ENCODE peak calls at places on chromosomes 4 and X, in nine cellular contexts. F is tibial artery, G is colonic mucosa, A is prostate gland, L is HFF-Myc, J is psoas muscle, Q is GM13976, U is GM20000, B is upper lobe of left lung. C is an unnamed sample.

GRCh38 chrX:39857780-39858179 is 240.0 kb downstream of the BCOR start:
- DNase-seq in L (no peak), U (no peak), A (no peak), G (no peak), F (no peak), J (no peak), Q (no peak), B (no peak), C (no peak)

GRCh38 chrX:113330416-113330815 is 489.8 kb upstream of the AMOT start:
- DNase-seq in Q (no peak), U (no peak), G (no peak), F (no peak), A (no peak), B (no peak), J (no peak), L (no peak), C (no peak)

GRCh38 chr4:1770245-1770644 is 22.8 kb upstream of the FGFR3 start:
- DNase-seq in G (no peak), L (no peak), U (no peak), F (no peak), Q (no peak), A (no peak), B (no peak), J (no peak), C (no peak)

GRCh38 chr4:143391895-143392294 is 55.2 kb downstream of the GAB1 start:
- DNase-seq in U (no peak), A (no peak), F (no peak), G (no peak), J (no peak), Q (no peak), L (no peak), B (no peak), C (no peak)

GRCh38 chr4:113383111-113383785 is 333.8 kb downstream of the ANK2 start:
- DNase-seq in G (no peak), L (peak), F (no peak), Q (no peak), A (no peak), J (no peak), U (no peak), B (no peak), C (no peak)

GRCh38 chr4:76699911-76700310 is 198.0 kb downstream of the SOWAHB start:
- DNase-seq in Q (no peak), A (no peak), U (no peak), J (no peak), B (no peak), L (no peak), G (no peak), F (no peak), C (no peak)

GRCh38 chr4:145888393-145888792 is 50.2 kb downstream of the ZNF827 start:
- DNase-seq in F (no peak), Q (no peak), A (no peak), G (no peak), B (no peak), L (no peak), J (no peak), U (no peak), C (no peak)

GRCh38 chrX:77953708-77954107 is 15.7 kb downstream of the PGAM4 start:
- DNase-seq in A (peak), F (no peak), J (no peak), U (no peak), G (no peak), Q (no peak), B (no peak), L (no peak), C (no peak)

GRCh38 chr4:177380730-177381287 is 61.4 kb downstream of the AGA start:
- DNase-seq in B (no peak), U (no peak), J (no peak), A (no peak), F (no peak), L (no peak), G (no peak), Q (no peak), C (no peak)

GRCh38 chr4:14583331-14583730 is 418.9 kb upstream of the CPEB2 start:
- DNase-seq in L (no peak), J (no peak), Q (no peak), A (no peak), F (no peak), U (no peak), B (no peak), G (no peak), C (no peak)

GRCh38 chr4:16866974-16867373 is 31.5 kb downstream of the LDB2 start:
- DNase-seq in U (no peak), J (no peak), L (no peak), B (no peak), Q (no peak), A (no peak), F (no peak), G (no peak), C (no peak)

GRCh38 chrX:31570658-31571057 is 498.8 kb upstream of the FTHL17 start:
- DNase-seq in Q (no peak), L (no peak), F (no peak), U (no peak), B (no peak), J (no peak), G (no peak), A (no peak), C (no peak)

GRCh38 chrX:51614353-51614752 is 4.4 kb downstream of the CENPVL3 start:
- DNase-seq in Q (peak), F (no peak), B (no peak), J (no peak), L (no peak), U (peak), G (no peak), A (no peak), C (no peak)

GRCh38 chr4:154738426-154738825 is 5.4 kb upstream of the LRAT start:
- DNase-seq in U (no peak), L (no peak), F (no peak), J (no peak), Q (no peak), G (no peak), B (no peak), A (no peak), C (no peak)

GRCh38 chr4:158667651-158668198 is 4.0 kb downstream of the C4orf46 start:
- DNase-seq in L (peak), A (no peak), G (peak), Q (peak), J (no peak), B (no peak), U (peak), F (no peak), C (peak)

GRCh38 chr4:14399919-14400706 is 602.2 kb upstream of the CPEB2 start:
- DNase-seq in G (no peak), U (no peak), F (no peak), Q (no peak), B (no peak), J (no peak), A (no peak), L (no peak), C (no peak)

GRCh38 chr4:141660880-141661279 is 24.5 kb downstream of the IL15 start:
- DNase-seq in U (no peak), Q (no peak), A (no peak), B (no peak), F (no peak), L (no peak), G (no peak), J (no peak), C (no peak)

GRCh38 chr4:41257257-41257900 is 651 bp downstream of the UCHL1 start:
- DNase-seq in G (peak), L (no peak), A (no peak), Q (peak), B (no peak), F (peak), U (peak), J (peak), C (peak)

GRCh38 chr4:48042979-48043461 is 26.4 kb downstream of the NIPAL1 start:
- DNase-seq in F (no peak), U (no peak), A (no peak), Q (no peak), J (no peak), B (no peak), L (no peak), G (no peak), C (no peak)

GRCh38 chrX:136192839-136193414 is 45.6 kb downstream of the FHL1 start:
- DNase-seq in B (no peak), A (no peak), F (no peak), L (no peak), Q (no peak), G (no peak), U (no peak), J (no peak), C (no peak)

GRCh38 chrX:9532349-9532748 is 67.5 kb downstream of the TBL1X start:
- DNase-seq in U (no peak), L (no peak), Q (no peak), G (no peak), J (no peak), A (no peak), B (no peak), F (peak), C (no peak)

DNA sequence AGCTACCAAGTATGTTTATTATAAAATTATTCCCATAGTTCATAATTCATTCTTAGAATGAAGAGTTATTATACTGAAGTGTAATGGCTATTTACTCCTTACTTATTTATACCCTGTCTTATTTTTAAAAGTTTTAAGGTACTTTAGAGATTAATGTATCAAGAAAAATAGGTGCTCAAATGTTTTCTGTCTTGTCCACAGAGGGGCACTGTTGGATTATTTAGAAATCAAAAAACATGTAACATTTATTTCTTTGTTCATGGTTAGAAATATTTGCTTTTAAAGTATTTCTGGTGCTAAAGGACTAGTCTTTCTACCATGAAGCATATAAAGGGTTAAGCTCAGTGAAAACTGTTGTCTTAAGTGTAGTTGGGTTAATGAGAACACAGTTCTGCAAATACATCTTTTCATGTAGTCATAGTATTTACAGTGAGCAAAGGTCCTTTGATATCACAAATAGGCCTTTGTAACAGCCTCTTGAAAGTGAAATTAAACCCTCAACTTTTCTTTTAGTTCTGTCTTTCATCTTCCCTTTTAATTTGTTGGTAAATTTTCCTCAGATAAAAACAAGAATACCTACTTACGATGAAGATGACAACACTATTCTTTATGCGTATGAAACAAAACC is 7.7 kb downstream of the SCML1 start:
- DNase-seq in J (no peak), A (no peak), F (no peak), B (no peak), U (no peak), Q (no peak), G (no peak), L (no peak), C (no peak)
- TF ChIP-seq CTCF in J (peak), A (no peak), F (no peak), B (no peak), U (no peak), Q (no peak), G (no peak), L (no peak), C (no peak)

DNA sequence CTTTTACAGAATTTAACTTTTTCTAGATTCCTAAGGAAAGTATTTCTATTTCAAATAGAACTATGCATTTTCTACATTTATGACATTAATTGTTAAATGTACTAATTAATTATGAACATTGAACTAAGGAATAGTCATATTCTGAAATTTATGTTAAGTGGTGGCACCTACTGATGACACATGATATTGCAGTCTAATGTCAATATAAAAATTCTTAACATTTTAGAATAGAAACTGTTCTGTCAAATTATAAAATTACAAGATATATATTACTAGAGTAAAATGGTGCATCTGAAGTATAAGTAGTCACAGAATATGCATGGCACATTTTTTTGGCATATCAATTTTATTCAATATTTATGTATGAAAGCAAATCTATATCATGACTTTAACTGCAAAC is 40.2 kb upstream of the NDNF start:
- DNase-seq in U (no peak), G (no peak), Q (no peak), A (no peak), J (no peak), B (no peak), F (no peak), L (no peak), C (no peak)
- TF ChIP-seq CTCF in U (no peak), G (peak), Q (no peak), A (no peak), J (peak), B (peak), F (no peak), L (no peak), C (peak)

DNA sequence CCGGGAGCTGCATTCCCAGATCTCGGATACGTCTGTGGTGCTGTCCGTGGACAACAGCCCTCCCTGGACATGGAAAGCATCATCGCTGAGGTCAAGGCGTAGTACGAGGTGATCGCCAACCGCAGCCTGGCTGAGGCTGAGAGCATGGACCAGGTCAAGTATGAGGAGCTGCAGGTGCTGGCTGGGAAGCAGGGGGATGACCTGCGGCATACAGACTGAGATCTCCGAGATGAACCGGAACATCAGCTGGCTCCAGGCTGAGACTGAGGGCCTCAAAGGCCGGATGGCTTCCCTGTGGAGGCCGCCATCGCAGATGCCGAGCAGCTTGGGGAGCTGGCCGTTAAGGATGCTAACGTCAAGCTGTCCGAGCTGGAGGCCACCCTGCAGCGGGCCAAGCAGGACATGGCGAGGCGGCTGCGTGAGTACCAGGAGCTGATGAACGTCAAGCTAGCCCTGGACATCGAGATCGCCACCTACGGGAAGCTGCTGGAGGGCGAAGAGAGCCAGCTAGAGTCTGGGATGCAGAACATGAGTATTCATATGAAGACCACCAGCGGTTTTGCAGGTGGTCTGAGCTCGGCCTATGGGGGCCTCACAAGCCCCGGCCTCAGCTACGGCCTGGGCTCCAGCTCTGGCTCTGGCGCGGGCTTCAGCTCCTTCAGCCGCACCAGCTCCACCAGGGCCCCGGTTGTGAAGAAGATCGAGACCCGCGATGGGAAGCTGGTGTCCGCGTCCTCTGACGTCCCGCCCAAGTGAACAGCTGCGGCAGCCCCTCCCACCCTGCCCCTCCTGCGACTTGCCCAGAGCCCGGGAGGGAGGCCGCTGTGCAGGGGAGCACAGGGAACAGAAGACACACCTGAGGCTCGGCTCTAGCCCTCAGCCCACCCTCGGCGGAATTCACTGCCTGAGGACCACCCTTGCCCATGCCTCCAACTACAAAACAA is 29.4 kb upstream of the GABRA3 start:
- DNase-seq in Q (no peak), G (no peak), U (no peak), A (no peak), J (no peak), B (no peak), L (no peak), F (no peak), C (no peak)
- TF ChIP-seq CTCF in Q (no peak), G (no peak), U (no peak), A (no peak), J (no peak), B (no peak), L (no peak), F (no peak), C (no peak)

GRCh38 chr4:78650106-78651021 is 98.8 kb downstream of the ANXA3 start:
- DNase-seq in U (no peak), J (no peak), G (no peak), L (no peak), B (no peak), F (no peak), A (peak), Q (no peak), C (no peak)

GRCh38 chr4:78651250-78651860 is 99.8 kb downstream of the ANXA3 start:
- DNase-seq in B (no peak), A (no peak), U (no peak), F (no peak), Q (no peak), J (no peak), G (no peak), L (no peak), C (no peak)

GRCh38 chr4:78652282-78652876 is 100.8 kb downstream of the ANXA3 start:
- DNase-seq in A (peak), Q (no peak), G (no peak), F (no peak), L (no peak), B (no peak), J (no peak), U (no peak), C (no peak)

GRCh38 chr4:78654809-78655208 is 103.2 kb downstream of the ANXA3 start:
- DNase-seq in A (no peak), U (no peak), G (no peak), B (no peak), Q (no peak), F (no peak), L (peak), J (no peak), C (no peak)

GRCh38 chr4:78653655-78654054 is 102.1 kb downstream of the ANXA3 start:
- DNase-seq in U (no peak), Q (no peak), B (no peak), L (no peak), J (no peak), G (no peak), F (no peak), A (no peak), C (no peak)
- TF ChIP-seq CTCF in U (no peak), Q (no peak), B (no peak), L (no peak), J (no peak), G (no peak), F (no peak), A (no peak), C (no peak)

GRCh38 chr4:83328486-83328885 is 6.2 kb downstream of the HPSE start:
- DNase-seq in U (no peak), J (no peak), Q (no peak), F (no peak), G (no peak), L (no peak), A (no peak), B (no peak), C (no peak)
- TF ChIP-seq CTCF in U (no peak), J (no peak), Q (no peak), F (no peak), G (no peak), L (peak), A (no peak), B (no peak), C (no peak)

DNA sequence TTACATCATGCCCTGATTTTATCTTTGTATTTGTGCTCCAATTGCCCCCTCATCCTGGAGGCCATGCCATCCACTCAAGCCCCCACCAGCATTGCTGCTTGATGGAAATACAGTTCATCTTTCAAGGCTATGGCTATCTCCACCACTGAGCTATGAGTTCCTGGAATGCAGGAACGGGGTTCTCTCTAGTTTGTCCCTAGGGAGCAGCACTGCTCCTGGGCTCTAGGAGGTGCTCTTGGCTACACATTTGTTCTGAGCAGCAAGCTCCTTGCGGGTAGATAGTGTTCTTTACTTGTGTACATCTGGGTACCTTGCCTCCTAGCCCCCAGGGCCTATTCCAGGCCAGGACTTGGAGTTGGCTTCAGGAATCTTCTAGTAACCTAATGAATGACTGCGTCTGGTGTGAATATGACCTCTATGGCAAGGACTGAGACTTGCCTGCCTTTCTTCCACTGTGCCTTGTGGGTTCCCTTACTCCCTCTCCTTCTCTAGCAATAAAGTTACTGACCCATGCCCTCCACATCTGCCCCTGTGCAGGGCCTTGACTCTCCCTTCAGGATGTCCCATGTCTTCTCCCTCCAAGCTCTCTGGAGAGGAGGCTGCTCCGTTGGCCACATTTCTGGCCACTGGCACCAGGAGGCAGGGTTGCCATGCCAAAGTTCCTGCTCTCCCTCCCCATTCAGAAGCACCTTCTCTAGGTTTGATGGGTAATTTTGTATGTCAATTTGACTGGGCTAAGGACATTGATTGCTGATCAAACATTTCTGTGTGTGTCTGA is 7.6 kb downstream of the CITED1 start:
- DNase-seq in L (no peak), U (peak), B (no peak), A (no peak), Q (peak), G (no peak), F (no peak), J (no peak), C (no peak)
- TF ChIP-seq CTCF in L (peak), U (peak), B (peak), A (no peak), Q (no peak), G (peak), F (no peak), J (no peak), C (no peak)

C was measured in endothelial cell.